ENCODE peak calls at places on chromosomes 5 and 9, in four cellular contexts. I, Q, X and G are unnamed samples.

GRCh38 chr5:150318613-150319483 is 16.1 kb upstream of the ARSI start:
- DNase-seq in I (no peak), Q (no peak), X (peak), G (no peak)

GRCh38 chr5:123807177-123807900 is 295.4 kb downstream of the CSNK1G3 start:
- DNase-seq in X (no peak), I (peak), Q (no peak), G (no peak)

GRCh38 chr5:16048132-16048531 is 131.5 kb downstream of the MARCHF11 start:
- DNase-seq in I (no peak), Q (no peak), X (no peak), G (no peak)

GRCh38 chr5:114448496-114448895 is 86.6 kb downstream of the KCNN2 start:
- DNase-seq in I (no peak), Q (no peak), X (no peak), G (no peak)

GRCh38 chr5:139651502-139651862 is 3.3 kb downstream of the CXXC5 start:
- DNase-seq in Q (no peak), X (no peak), I (no peak), G (no peak)

GRCh38 chr5:72394688-72395087 is 74.5 kb downstream of the PTCD2 start:
- DNase-seq in X (peak), Q (no peak), I (peak), G (no peak)

GRCh38 chr5:33579789-33580188 is 139.0 kb downstream of the TARS1 start:
- DNase-seq in X (peak), Q (no peak), I (no peak), G (no peak)

GRCh38 chr5:82396871-82397514 is 118.8 kb upstream of the RPS23 start:
- DNase-seq in I (peak), Q (peak), X (peak), G (no peak)

GRCh38 chr9:121133104-121133816 is 58.5 kb downstream of the CNTRL start:
- DNase-seq in I (no peak), Q (peak), X (peak), G (peak)

GRCh38 chr9:37575511-37575914 is 667 bp downstream of the FBXO10 start:
- DNase-seq in Q (no peak), I (no peak), X (no peak), G (no peak)

GRCh38 chr5:146466521-146467349 is 19.6 kb downstream of the TCERG1 start:
- DNase-seq in X (no peak), Q (no peak), I (no peak), G (no peak)

GRCh38 chr5:150001660-150002493 is 1.3 kb downstream of the HMGXB3 start:
- DNase-seq in Q (peak), I (peak), X (peak), G (peak)

GRCh38 chr5:169395136-169395535 is 94.2 kb upstream of the SLIT3 start:
- DNase-seq in I (no peak), Q (no peak), X (no peak), G (no peak)

GRCh38 chr5:41695920-41696582 is 174.2 kb downstream of the OXCT1 start:
- DNase-seq in Q (no peak), X (peak), I (no peak), G (no peak)

GRCh38 chr5:175378444-175379028 is 65.4 kb downstream of the DRD1 start:
- DNase-seq in I (peak), Q (no peak), X (no peak), G (no peak)

GRCh38 chr5:62111428-62111827 is 194.6 kb upstream of the KIF2A start:
- DNase-seq in I (no peak), X (no peak), Q (no peak), G (no peak)

GRCh38 chr9:113614843-113615648 is 151.5 kb downstream of the RGS3 start:
- DNase-seq in I (no peak), Q (no peak), X (no peak), G (no peak)

GRCh38 chr5:95803271-95804148 is 19.0 kb downstream of the GLRX start:
- DNase-seq in Q (peak), X (no peak), I (no peak), G (no peak)

GRCh38 chr9:36290996-36291395 is 32.7 kb upstream of the GNE start:
- DNase-seq in I (no peak), Q (no peak), X (no peak), G (no peak)

GRCh38 chr5:60810438-60811085 is 33.5 kb downstream of the ELOVL7 start:
- DNase-seq in I (no peak), X (no peak), Q (peak), G (no peak)

GRCh38 chr9:108606408-108606807 is 249.4 kb downstream of the ACTL7B start:
- DNase-seq in X (no peak), Q (no peak), I (no peak), G (no peak)

GRCh38 chr5:120502531-120502930 is 38.4 kb downstream of the PRR16 start:
- DNase-seq in X (no peak), I (no peak), Q (no peak), G (no peak)

GRCh38 chr5:10578869-10579268 is 15.0 kb downstream of the ANKRD33B start:
- DNase-seq in I (no peak), X (no peak), Q (no peak), G (no peak)

GRCh38 chr5:148805323-148806290 is 20.8 kb upstream of the ADRB2 start:
- DNase-seq in X (peak), Q (no peak), I (no peak), G (no peak)

GRCh38 chr5:1448511-1449011 is 3.3 kb upstream of the SLC6A3 start:
- DNase-seq in Q (no peak), I (no peak), X (no peak), G (no peak)

GRCh38 chr5:173645897-173646574 is 29.6 kb upstream of the BOD1 start:
- DNase-seq in Q (no peak), X (no peak), I (no peak), G (no peak)

GRCh38 chr5:131644822-131645221 is 9.8 kb upstream of the RAPGEF6 start:
- DNase-seq in Q (no peak), I (no peak), X (no peak), G (no peak)

GRCh38 chr5:131647078-131647769 is 12.2 kb upstream of the RAPGEF6 start:
- DNase-seq in Q (no peak), X (no peak), I (no peak), G (no peak)

GRCh38 chr5:131654309-131654708 is 19.3 kb upstream of the RAPGEF6 start:
- DNase-seq in X (no peak), I (no peak), Q (no peak), G (no peak)

GRCh38 chr5:131649160-131649559 is 14.1 kb upstream of the RAPGEF6 start:
- DNase-seq in Q (no peak), I (no peak), X (no peak), G (no peak)
- TF ChIP-seq ELF4 in Q (no peak), I (no peak), X (no peak), G (no peak)

GRCh38 chr5:107900721-107901120 is 230.0 kb upstream of the EFNA5 start:
- DNase-seq in I (no peak), Q (no peak), X (no peak), G (no peak)
- TF ChIP-seq ELF4 in I (no peak), Q (no peak), X (no peak), G (no peak)

GRCh38 chr9:129166962-129167557 is 11.0 kb downstream of the IER5L start:
- DNase-seq in X (peak), I (peak), Q (peak), G (peak)
- TF ChIP-seq ELF4 in X (no peak), I (no peak), Q (no peak), G (no peak)

GRCh38 chr5:63233906-63234305 is 655.3 kb downstream of the LRRC70 start:
- DNase-seq in I (no peak), Q (no peak), X (no peak), G (no peak)
- TF ChIP-seq ELF4 in I (no peak), Q (no peak), X (no peak), G (no peak)

GRCh38 chr9:1922026-1922425 is 93.1 kb upstream of the SMARCA2 start:
- DNase-seq in X (peak), I (peak), Q (peak), G (peak)

GRCh38 chr9:1929722-1930621 is 85.2 kb upstream of the SMARCA2 start:
- DNase-seq in I (no peak), Q (no peak), X (peak), G (no peak)

GRCh38 chr9:1927546-1927945 is 87.6 kb upstream of the SMARCA2 start:
- DNase-seq in X (no peak), Q (no peak), I (no peak), G (no peak)
- TF ChIP-seq ELF4 in X (no peak), Q (no peak), I (no peak), G (no peak)

DNA sequence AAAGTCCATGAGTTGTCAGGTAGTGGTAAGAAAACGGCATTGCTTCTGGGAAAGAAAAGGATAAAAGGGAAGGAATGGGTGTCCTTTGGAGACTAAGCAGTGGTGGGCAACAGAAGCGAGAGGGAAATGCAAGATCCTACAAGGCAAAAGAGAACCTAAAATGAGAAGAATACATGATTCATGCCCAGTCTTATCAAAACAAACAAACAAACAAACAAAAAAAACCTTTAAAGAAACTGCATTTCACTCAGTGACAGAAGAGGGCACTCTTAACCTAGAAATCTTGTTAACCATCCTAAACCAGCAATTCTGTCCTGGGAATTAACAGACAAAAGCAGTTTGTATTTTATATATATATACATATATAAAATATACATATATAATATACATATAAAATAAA is 88.5 kb downstream of the SUSD1 start:
- DNase-seq in Q (peak), I (peak), X (peak), G (no peak)
- TF ChIP-seq ELF4 in Q (no peak), I (no peak), X (no peak), G (no peak)

GRCh38 chr9:17653947-17654346 is 75.1 kb downstream of the SH3GL2 start:
- DNase-seq in I (no peak), X (no peak), Q (no peak), G (no peak)

GRCh38 chr9:17658237-17658636 is 79.4 kb downstream of the SH3GL2 start:
- DNase-seq in I (no peak), Q (no peak), X (no peak), G (no peak)

GRCh38 chr9:17660158-17660557 is 81.3 kb downstream of the SH3GL2 start:
- DNase-seq in Q (no peak), X (no peak), I (no peak), G (no peak)

GRCh38 chr9:17651725-17652124 is 72.9 kb downstream of the SH3GL2 start:
- DNase-seq in I (no peak), Q (no peak), X (no peak), G (no peak)

DNA sequence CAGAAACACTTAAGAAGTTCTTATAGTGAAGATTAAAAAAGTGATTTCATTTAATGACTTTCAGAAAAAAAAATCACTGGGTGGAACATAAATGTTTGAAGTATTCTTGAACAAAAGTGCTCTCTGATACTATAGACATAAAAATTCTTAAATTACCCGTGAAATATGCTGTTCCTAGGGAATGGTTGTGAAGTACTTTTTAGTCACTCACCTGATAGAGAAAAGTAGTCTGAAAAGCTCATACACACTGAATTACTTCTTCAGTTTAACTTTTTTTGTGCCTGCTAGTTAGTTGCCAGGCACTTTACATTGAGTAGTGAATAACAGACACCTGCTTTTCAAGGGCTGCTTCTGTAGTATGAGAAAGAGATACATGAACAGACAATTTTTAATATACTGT is 78.0 kb downstream of the SH3GL2 start:
- DNase-seq in Q (no peak), I (no peak), X (no peak), G (no peak)
- TF ChIP-seq ELF4 in Q (no peak), I (no peak), X (no peak), G (no peak)

GRCh38 chr5:102959055-102959454 is 160.9 kb downstream of the GIN1 start:
- DNase-seq in X (peak), I (no peak), Q (no peak), G (no peak)
- TF ChIP-seq ELF4 in X (no peak), I (no peak), Q (no peak), G (no peak)